ENCODE peak calls at places on chromosomes 3 and 15, in five cellular contexts. Y, O, M, Q and S are unnamed samples. For H3K9me3, the result is how much of the 10 kb centered on the place peaks cover.

GRCh38 chr15:59866642-59867041 is 137.5 kb upstream of the FOXB1 start:
- DNase-seq in O (no peak), M (no peak), Y (no peak), Q (no peak), S (no peak)

GRCh38 chr15:81327526-81327925 is 3.6 kb upstream of the STARD5 start:
- DNase-seq in M (no peak), Y (no peak), Q (no peak), O (no peak), S (no peak)

GRCh38 chr15:58865420-58865880 is 68.0 kb downstream of the SLTM start:
- DNase-seq in Y (no peak), Q (no peak), M (no peak), O (no peak), S (peak)

GRCh38 chr3:72329354-72329753 is 518.9 kb downstream of the SHQ1 start:
- DNase-seq in M (no peak), Q (no peak), Y (peak), O (no peak), S (no peak)

GRCh38 chr3:155494332-155494731 is 200.8 kb upstream of the STRIT1 start:
- DNase-seq in O (no peak), M (no peak), Y (no peak), Q (no peak), S (no peak)

GRCh38 chr3:15649341-15649740 is 47.8 kb downstream of the BTD start:
- DNase-seq in M (no peak), Y (no peak), Q (no peak), O (no peak), S (no peak)

GRCh38 chr3:188646592-188646991 is 492.6 kb downstream of the LPP start:
- DNase-seq in Q (no peak), M (no peak), O (no peak), Y (no peak), S (no peak)

GRCh38 chr15:81274932-81275341 is 49.0 kb downstream of the STARD5 start:
- DNase-seq in O (no peak), M (peak), Q (peak), Y (peak), S (peak)

GRCh38 chr3:177351757-177352158 is 154.5 kb upstream of the TBL1XR1 start:
- DNase-seq in O (no peak), Y (no peak), Q (no peak), M (no peak), S (no peak)

GRCh38 chr3:186517218-186517617 is 27.0 kb downstream of the CRYGS start:
- DNase-seq in Q (no peak), O (no peak), Y (no peak), M (no peak), S (no peak)

GRCh38 chr15:80081390-80081789 is 21.9 kb downstream of the ZFAND6 start:
- DNase-seq in M (no peak), Q (no peak), O (no peak), Y (no peak), S (no peak)

GRCh38 chr3:171261487-171261886 is 198.7 kb downstream of the TNIK start:
- DNase-seq in Q (no peak), Y (no peak), O (no peak), M (no peak), S (no peak)

GRCh38 chr3:170178631-170179030 is 2.9 kb downstream of the PHC3 start:
- DNase-seq in Y (no peak), M (no peak), Q (no peak), O (no peak), S (no peak)

GRCh38 chr15:78168591-78168990 is 19.4 kb downstream of the IDH3A start:
- DNase-seq in Q (no peak), M (no peak), O (no peak), Y (no peak), S (no peak)

GRCh38 chr3:5071061-5071460 is 51.0 kb upstream of the ARL8B start:
- DNase-seq in Y (no peak), M (no peak), Q (no peak), O (no peak), S (no peak)

GRCh38 chr15:64651573-64652260 is 123.7 kb downstream of the RBPMS2 start:
- DNase-seq in Q (peak), M (no peak), Y (no peak), O (no peak), S (no peak)

DNA sequence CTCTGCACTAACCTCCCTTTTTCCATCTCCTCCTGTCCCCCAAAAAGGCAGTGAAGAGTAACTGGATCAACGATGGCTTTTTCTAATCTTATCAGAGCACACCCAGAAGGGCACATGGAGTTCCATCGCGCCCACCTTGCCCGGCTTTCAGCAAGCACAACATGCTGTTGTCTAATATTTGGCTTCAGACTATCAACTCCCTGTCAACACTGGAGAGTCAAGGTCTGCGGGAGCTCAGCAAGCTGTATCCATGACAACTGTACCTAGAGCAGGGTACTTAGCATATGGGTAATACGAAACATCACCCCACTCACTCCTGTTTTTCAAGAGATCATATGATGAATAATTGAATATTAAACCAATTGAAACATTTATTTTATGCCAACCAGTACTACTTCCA is 417.2 kb downstream of the GABRB3 start:
- DNase-seq in M (no peak), Y (no peak), O (no peak), Q (no peak), S (no peak)
- H3K9me3 ChIP-seq in M (under half), Y (under half), O (under half), Q (under half), S (under half)

GRCh38 chr3:45959201-45959600 is 15.9 kb downstream of the CXCR6 start:
- DNase-seq in Q (no peak), Y (peak), O (no peak), M (no peak), S (no peak)
- H3K9me3 ChIP-seq in Q (under half), Y (under half), O (under half), M (under half), S (under half)

GRCh38 chr15:25054329-25054728 is 99.5 kb downstream of the SNRPN start:
- DNase-seq in Q (no peak), M (peak), Y (peak), O (no peak), S (no peak)

GRCh38 chr15:25053000-25053815 is 98.4 kb downstream of the SNRPN start:
- DNase-seq in O (no peak), Y (peak), M (peak), Q (no peak), S (no peak)

GRCh38 chr15:25054943-25055342 is 100.2 kb downstream of the SNRPN start:
- DNase-seq in Y (peak), M (peak), Q (no peak), O (no peak), S (no peak)

GRCh38 chr15:25052191-25052999 is 97.6 kb downstream of the SNRPN start:
- DNase-seq in Q (no peak), O (no peak), M (peak), Y (peak), S (no peak)

GRCh38 chr15:25051399-25052154 is 96.8 kb downstream of the SNRPN start:
- DNase-seq in Y (peak), Q (no peak), M (peak), O (no peak), S (no peak)
- H3K9me3 ChIP-seq in Y (half or more), Q (half or more), M (half or more), O (half or more), S (half or more)

DNA sequence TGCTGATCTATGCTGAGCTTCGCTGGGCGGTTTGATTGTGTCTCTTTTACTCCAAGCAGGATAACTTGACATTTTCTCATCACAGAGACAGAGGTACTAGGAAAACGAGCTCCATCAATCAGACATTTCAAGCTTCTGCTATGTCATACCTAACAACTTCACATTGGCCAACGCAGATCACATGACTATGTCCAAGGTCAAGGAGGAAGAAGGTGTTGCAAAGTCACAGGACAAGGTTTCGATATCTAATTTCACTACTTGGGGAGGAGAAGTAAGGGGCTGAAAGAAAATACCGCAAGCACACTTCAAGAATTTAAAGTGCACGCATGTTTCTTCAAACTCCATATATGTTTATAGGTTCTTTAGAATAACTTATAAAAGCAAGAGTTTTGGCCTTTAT is 425.8 kb downstream of the CHL1 start:
- DNase-seq in Y (no peak), Q (no peak), O (no peak), M (no peak), S (no peak)
- H3K9me3 ChIP-seq in Y (under half), Q (under half), O (under half), M (under half), S (under half)

DNA sequence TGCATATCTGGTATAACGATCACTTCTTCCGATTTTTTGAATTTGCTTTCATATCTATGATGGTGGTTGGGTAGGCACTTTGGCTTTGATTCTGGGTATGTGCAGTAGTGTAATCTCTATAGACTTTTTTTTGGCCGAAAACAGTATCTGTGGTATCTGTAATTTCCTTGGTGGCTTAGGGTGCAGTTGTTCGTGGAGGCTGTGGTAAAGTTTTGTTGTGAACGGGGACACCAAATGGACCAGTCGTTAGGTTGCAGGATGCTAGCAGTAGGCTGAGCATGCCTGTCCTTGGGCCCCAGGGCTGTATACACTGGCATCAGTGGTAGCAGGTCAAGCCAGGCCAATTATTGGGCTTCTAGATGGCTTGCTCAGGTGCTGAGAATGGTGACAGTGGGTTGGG is 55.2 kb downstream of the CCDC66 start:
- DNase-seq in O (no peak), Y (no peak), M (no peak), Q (no peak), S (no peak)
- H3K9me3 ChIP-seq in O (under half), Y (under half), M (under half), Q (under half), S (under half)

GRCh38 chr15:25246641-25247417 is 192.0 kb downstream of the UBE3A start:
- DNase-seq in Y (peak), Q (no peak), O (no peak), M (peak), S (no peak)
- H3K9me3 ChIP-seq in Y (under half), Q (under half), O (half or more), M (half or more), S (under half)